ENCODE peak calls at places on chromosomes 13 and 19, in four cellular contexts. I is uterus, Q is esophagus squamous epithelium, Z is GM06990. A is an unnamed sample.

GRCh38 chr13:39612023-39612637 is 9.1 kb upstream of the LHFPL6 start:
- DNase-seq in Q (no peak), Z (no peak), I (peak), A (peak)

GRCh38 chr19:4575978-4576933 is 16.8 kb upstream of the SEMA6B start:
- DNase-seq in I (peak), Q (no peak), Z (no peak), A (no peak)

GRCh38 chr19:33499671-33500506 is 21.7 kb downstream of the PEPD start:
- DNase-seq in Z (no peak), Q (no peak), I (no peak), A (no peak)

GRCh38 chr13:99980201-99981114 is 1.1 kb upstream of the ZIC2 start:
- DNase-seq in I (no peak), Z (peak), Q (no peak), A (no peak)

GRCh38 chr19:10501971-10502523 is 1.1 kb downstream of the KEAP1 start:
- DNase-seq in Z (peak), I (peak), Q (no peak), A (no peak)

GRCh38 chr13:106786006-106786579 is 218.2 kb upstream of the ARGLU1 start:
- DNase-seq in Q (no peak), Z (no peak), I (no peak), A (no peak)

GRCh38 chr19:42443944-42444398 is 1.2 kb upstream of the CXCL17 start:
- DNase-seq in Z (no peak), I (no peak), Q (no peak), A (no peak)

GRCh38 chr13:112651750-112652511 is 37.9 kb upstream of the ATP11A start:
- DNase-seq in Q (no peak), I (no peak), Z (no peak), A (no peak)

GRCh38 chr13:21638319-21639282 is 32.3 kb upstream of the FGF9 start:
- DNase-seq in I (peak), Q (no peak), Z (no peak), A (no peak)

GRCh38 chr19:32859591-32859990 is 10.0 kb downstream of the SLC7A9 start:
- DNase-seq in Q (no peak), I (no peak), Z (no peak), A (no peak)

GRCh38 chr13:46475586-46475991 is 77.4 kb upstream of the LRCH1 start:
- DNase-seq in Q (no peak), Z (no peak), I (no peak), A (no peak)

GRCh38 chr13:66339214-66339613 is 890.9 kb downstream of the PCDH9 start:
- DNase-seq in Q (no peak), I (no peak), Z (no peak), A (no peak)

GRCh38 chr19:18537431-18537830 is 5.9 kb downstream of the FKBP8 start:
- DNase-seq in I (no peak), Z (no peak), Q (no peak), A (no peak)

GRCh38 chr13:113547248-113547971 is 37.1 kb upstream of the TFDP1 start:
- DNase-seq in Q (no peak), I (no peak), Z (no peak), A (no peak)

GRCh38 chr19:34235425-34235940 is 18.9 kb upstream of the GARRE1 start:
- DNase-seq in Q (no peak), Z (no peak), I (no peak), A (no peak)

GRCh38 chr13:110471833-110472162 is 89.7 kb downstream of the RAB20 start:
- DNase-seq in Z (peak), I (no peak), Q (no peak), A (no peak)

GRCh38 chr13:48401480-48401879 is 11.4 kb downstream of the LPAR6 start:
- DNase-seq in Q (no peak), Z (peak), I (no peak), A (no peak)

GRCh38 chr13:28181413-28181812 is 43.1 kb downstream of the PAN3 start:
- DNase-seq in Q (no peak), Z (no peak), I (no peak), A (peak)

GRCh38 chr19:50820549-50821247 is 2.9 kb downstream of the KLK1 start:
- DNase-seq in Z (peak), Q (no peak), I (no peak), A (no peak)

GRCh38 chr19:35757231-35757748 is 461 bp upstream of the HSPB6 start:
- DNase-seq in I (peak), Q (no peak), Z (no peak), A (peak)

GRCh38 chr19:13100871-13101589 is 1.6 kb downstream of the LYL1 start:
- DNase-seq in I (peak), Q (no peak), Z (no peak), A (no peak)
- TF ChIP-seq CTCF in I (no peak), Q (peak), Z (peak), A (peak)

DNA sequence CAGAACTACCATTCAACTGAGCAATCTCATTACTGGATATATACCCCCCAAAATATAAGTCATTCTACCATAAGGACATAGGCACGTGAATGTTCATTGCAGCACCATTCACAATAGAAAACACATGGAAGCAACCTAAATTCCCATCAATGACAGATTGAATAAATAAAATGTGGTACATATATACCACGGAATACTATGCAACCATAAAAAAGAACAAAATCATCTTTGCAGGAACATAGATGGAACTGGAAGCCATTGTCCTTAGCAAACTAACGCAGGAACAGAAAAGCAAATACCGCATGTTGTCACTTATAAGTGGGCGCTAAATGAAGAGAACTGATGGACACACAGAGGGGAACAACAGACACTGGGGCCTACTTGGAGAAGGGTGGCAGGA is 14.1 kb downstream of the RNF113B start:
- DNase-seq in Q (no peak), I (no peak), Z (no peak), A (no peak)
- H3K4me3 ChIP-seq in Q (no peak), I (no peak), Z (no peak), A (no peak)

GRCh38 chr19:2171349-2172145 is 7.8 kb downstream of the DOT1L start:
- DNase-seq in I (no peak), Q (no peak), Z (peak), A (no peak)
- TF ChIP-seq CTCF in I (no peak), Q (no peak), Z (peak), A (no peak)

GRCh38 chr19:56840452-56841193 is at the start of the genes PEG3 and ZIM2:
- DNase-seq in Q (no peak), Z (no peak), I (peak), A (no peak)
- H3K4me3 ChIP-seq in Q (peak), Z (no peak), I (peak), A (no peak)

GRCh38 chr19:15841875-15842569 is 26.6 kb upstream of the OR10H1 start:
- DNase-seq in Q (no peak), Z (no peak), I (no peak), A (no peak)
- TF ChIP-seq CTCF in Q (no peak), Z (no peak), I (no peak), A (no peak)

GRCh38 chr13:44142540-44142867 is 231.1 kb upstream of the SERP2 start:
- DNase-seq in I (peak), Z (no peak), Q (no peak), A (no peak)

GRCh38 chr13:44141213-44141724 is 232.4 kb upstream of the SERP2 start:
- DNase-seq in Z (no peak), Q (no peak), I (no peak), A (no peak)

GRCh38 chr13:44142911-44143665 is 230.5 kb upstream of the SERP2 start:
- DNase-seq in Q (no peak), Z (no peak), I (no peak), A (no peak)

GRCh38 chr13:44140146-44140545 is 233.5 kb upstream of the SERP2 start:
- DNase-seq in Z (no peak), I (no peak), Q (no peak), A (no peak)

DNA sequence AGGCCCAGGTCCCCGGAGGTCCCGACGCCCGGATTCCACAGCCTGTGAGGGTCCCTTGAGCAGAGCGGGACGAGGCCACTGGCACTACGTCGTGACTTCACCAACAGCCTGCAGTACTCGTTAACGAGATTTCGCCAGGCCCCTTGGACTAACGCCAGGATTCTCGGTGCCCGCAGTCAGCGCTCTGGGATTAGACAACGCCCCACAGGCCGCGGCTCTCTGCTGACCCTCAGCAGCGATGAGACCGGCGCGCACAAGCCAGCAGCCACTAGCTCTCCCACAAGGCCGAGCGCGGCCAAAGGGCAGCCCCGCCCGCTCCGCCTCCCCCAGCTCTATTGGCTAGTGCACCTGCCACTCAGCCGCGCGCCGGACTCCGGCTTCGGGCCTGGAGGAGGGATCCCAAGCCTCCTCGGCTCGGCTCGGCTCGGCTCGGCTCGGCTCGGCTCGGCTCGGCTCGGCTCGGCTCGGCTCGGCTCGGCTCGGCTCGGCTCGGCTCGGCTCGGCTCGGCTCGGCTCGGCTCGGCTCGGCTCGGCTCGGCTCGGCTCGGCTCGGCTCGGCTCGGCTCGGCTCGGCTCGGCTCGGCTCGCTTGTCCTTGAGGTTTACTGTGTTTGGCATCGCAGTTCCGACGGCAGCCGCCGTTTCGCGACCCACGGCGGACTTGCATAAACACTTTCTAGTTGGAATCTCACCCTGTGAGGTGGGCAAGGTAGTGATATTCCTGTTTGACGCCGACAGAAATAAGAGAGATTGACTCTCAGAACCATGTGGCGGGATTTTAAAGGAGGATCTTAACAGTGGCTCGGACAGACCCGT is 231.7 kb upstream of the SERP2 start:
- DNase-seq in Z (peak), Q (peak), I (peak), A (peak)
- H3K4me3 ChIP-seq in Z (peak), Q (peak), I (peak), A (peak)

GRCh38 chr19:45448425-45448756 is 19.4 kb upstream of the FOSB start:
- DNase-seq in Q (no peak), I (no peak), Z (no peak), A (no peak)

GRCh38 chr19:45446944-45447343 is 20.9 kb upstream of the FOSB start:
- DNase-seq in Q (no peak), Z (no peak), I (no peak), A (no peak)

GRCh38 chr19:45445139-45445538 is 21.4 kb upstream of the ERCC1 start:
- DNase-seq in Q (no peak), I (no peak), Z (no peak), A (no peak)

GRCh38 chr19:45444318-45445041 is 20.8 kb upstream of the ERCC1 start:
- DNase-seq in I (peak), Z (peak), Q (peak), A (no peak)

GRCh38 chr19:45446295-45446694 is 21.5 kb upstream of the FOSB start:
- DNase-seq in Q (no peak), Z (no peak), I (no peak), A (no peak)
- TF ChIP-seq CTCF in Q (no peak), Z (peak), I (no peak), A (peak)

DNA sequence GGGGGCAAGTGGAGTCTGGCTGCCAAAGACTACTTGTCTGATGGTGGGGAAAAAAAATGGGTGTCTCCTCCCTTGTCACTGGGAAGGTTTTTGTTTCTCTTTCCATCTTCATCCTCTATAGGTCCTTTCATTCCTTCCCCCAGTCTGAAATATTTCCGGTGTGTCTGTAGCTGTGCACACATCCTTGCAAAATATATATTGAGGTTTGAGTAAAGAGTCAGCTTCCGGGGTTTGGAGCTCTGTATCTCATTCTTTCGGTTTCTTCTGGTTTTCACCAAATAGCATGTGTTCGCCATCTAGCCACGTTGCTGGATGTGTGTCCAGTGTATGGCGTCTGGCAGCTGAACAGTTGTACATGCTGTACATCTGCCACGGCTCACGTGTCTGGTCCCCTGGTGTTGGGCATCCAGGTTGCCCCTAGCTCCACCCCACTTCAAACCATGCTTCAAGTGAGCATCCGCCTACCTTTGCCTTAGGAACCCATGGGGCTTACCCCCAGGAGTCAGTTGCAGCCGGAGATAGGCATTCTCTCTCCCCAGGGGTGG is 142.2 kb downstream of the SIPA1L3 start:
- DNase-seq in Z (peak), I (no peak), Q (no peak), A (no peak)
- H3K4me3 ChIP-seq in Z (peak), I (no peak), Q (peak), A (no peak)

A was measured in AG09309.